ENCODE peak calls at places on chromosomes 5 and 9, in four cellular contexts. R is A549, T is HepG2, U is HCT116. H is an unnamed sample.

GRCh38 chr5:26981750-26982149 is 56.6 kb downstream of the CDH9 start:
- DNase-seq in R (no peak), T (no peak), U (no peak), H (no peak)

GRCh38 chr5:74595143-74595915 is 45.2 kb downstream of the ENC1 start:
- DNase-seq in R (peak), T (peak), U (peak), H (no peak)

GRCh38 chr5:72523960-72524582 is 16.9 kb upstream of the ZNF366 start:
- DNase-seq in R (peak), T (peak), U (peak), H (peak)

GRCh38 chr5:484556-484955 is 39.7 kb downstream of the SLC9A3 start:
- DNase-seq in R (no peak), T (no peak), U (no peak), H (no peak)

GRCh38 chr9:124973807-124974206 is 32.9 kb upstream of the GOLGA1 start:
- DNase-seq in R (no peak), T (no peak), U (no peak), H (no peak)

GRCh38 chr9:98168952-98169488 is 23.4 kb downstream of the CORO2A start:
- DNase-seq in R (no peak), T (peak), U (no peak), H (peak)

GRCh38 chr9:5499889-5500398 is 10.4 kb upstream of the PDCD1LG2 start:
- DNase-seq in R (no peak), T (no peak), U (no peak), H (no peak)

GRCh38 chr9:126499005-126499910 is 114.5 kb upstream of the LMX1B start:
- DNase-seq in R (peak), T (peak), U (no peak), H (peak)

GRCh38 chr9:95425910-95426551 is 90.7 kb downstream of the PTCH1 start:
- DNase-seq in R (peak), T (peak), U (no peak), H (peak)

GRCh38 chr9:21513431-21513830 is 31.3 kb upstream of the IFNE start:
- DNase-seq in R (no peak), T (no peak), U (no peak), H (no peak)

GRCh38 chr5:27328480-27328879 is 290.1 kb upstream of the CDH9 start:
- DNase-seq in R (peak), T (peak), U (no peak), H (no peak)

GRCh38 chr9:122418016-122418415 is 47.2 kb downstream of the PTGS1 start:
- DNase-seq in R (no peak), T (no peak), U (no peak), H (no peak)

GRCh38 chr5:10533218-10533617 is 30.7 kb upstream of the ANKRD33B start:
- DNase-seq in R (no peak), T (no peak), U (no peak), H (no peak)

GRCh38 chr5:79745255-79745654 is 55.6 kb downstream of the CMYA5 start:
- DNase-seq in R (no peak), T (no peak), U (no peak), H (no peak)

GRCh38 chr9:128001411-128002298 is 20.9 kb upstream of the EEIG1 start:
- DNase-seq in R (peak), T (no peak), U (no peak), H (no peak)

GRCh38 chr5:131206772-131207171 is 36.0 kb downstream of the LYRM7 start:
- DNase-seq in R (no peak), T (no peak), U (no peak), H (peak)

GRCh38 chr9:36319806-36320205 is 61.6 kb upstream of the GNE start:
- DNase-seq in R (peak), T (peak), U (no peak), H (no peak)

GRCh38 chr5:104186100-104186499 is 623.5 kb upstream of the NUDT12 start:
- DNase-seq in R (peak), T (no peak), U (peak), H (peak)

GRCh38 chr9:93304574-93305496 is 120.9 kb downstream of the WNK2 start:
- DNase-seq in R (peak), T (peak), U (no peak), H (peak)

GRCh38 chr5:73295447-73295846 is 122.5 kb downstream of the TMEM174 start:
- DNase-seq in R (peak), T (no peak), U (no peak), H (no peak)

GRCh38 chr9:98811051-98811650 is 3.7 kb downstream of the GALNT12 start:
- DNase-seq in R (peak), T (no peak), U (no peak), H (no peak)

GRCh38 chr5:129554134-129554904 is 94.2 kb downstream of the ADAMTS19 start:
- DNase-seq in R (no peak), T (no peak), U (no peak), H (no peak)

GRCh38 chr5:61370496-61370895 is 38.4 kb downstream of the ZSWIM6 start:
- DNase-seq in R (no peak), T (no peak), U (no peak), H (no peak)

GRCh38 chr9:136363106-136363605 is 388 bp downstream of the DNLZ start:
- DNase-seq in R (peak), T (peak), U (peak), H (peak)

GRCh38 chr9:136361757-136362449 is 1.6 kb downstream of the DNLZ start:
- DNase-seq in R (no peak), T (no peak), U (no peak), H (no peak)

GRCh38 chr9:136359774-136360718 is 3.5 kb downstream of the DNLZ start:
- DNase-seq in R (no peak), T (no peak), U (no peak), H (no peak)

GRCh38 chr9:136362450-136362784 is 1.1 kb downstream of the DNLZ start:
- DNase-seq in R (no peak), T (no peak), U (no peak), H (no peak)

GRCh38 chr9:136361047-136361756 is 2.3 kb downstream of the DNLZ start:
- DNase-seq in R (no peak), T (no peak), U (no peak), H (no peak)
- TF ChIP-seq POLR2A in R (no peak), T (no peak), U (no peak), H (no peak)

DNA sequence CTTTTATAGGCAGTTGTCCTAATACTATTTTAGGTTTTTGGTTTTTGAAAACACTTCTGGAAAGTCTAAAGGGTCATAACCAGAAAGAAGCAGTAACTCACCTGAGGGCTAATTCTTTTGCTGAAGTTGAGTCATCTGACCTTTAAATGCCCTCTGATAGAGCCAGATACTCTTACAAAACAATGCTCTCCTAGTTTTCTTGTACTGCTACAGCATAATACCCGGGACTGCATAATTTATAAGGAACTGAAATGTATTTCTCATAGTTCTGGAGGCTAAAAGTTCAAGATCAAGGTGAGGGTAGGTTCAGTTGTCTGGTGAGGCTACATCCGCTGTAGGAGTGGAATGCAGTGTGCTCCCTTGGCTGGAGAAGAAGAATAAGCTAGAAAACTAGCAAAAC is 670.3 kb downstream of the TLE4 start:
- DNase-seq in R (no peak), T (no peak), U (no peak), H (no peak)
- TF ChIP-seq MAX in R (no peak), T (no peak), U (no peak), H (no peak)

GRCh38 chr9:133705576-133705975 is 32.6 kb downstream of the SARDH start:
- DNase-seq in R (no peak), T (no peak), U (no peak), H (no peak)
- TF ChIP-seq POLR2A in R (no peak), T (no peak), U (no peak), H (no peak)

GRCh38 chr5:38208782-38209378 is 49.5 kb upstream of the EGFLAM start:
- DNase-seq in R (peak), T (peak), U (peak), H (peak)

GRCh38 chr5:38210701-38211353 is 47.5 kb upstream of the EGFLAM start:
- DNase-seq in R (no peak), T (no peak), U (no peak), H (no peak)

GRCh38 chr5:38211354-38211710 is 47.0 kb upstream of the EGFLAM start:
- DNase-seq in R (no peak), T (no peak), U (no peak), H (no peak)

GRCh38 chr5:38212307-38212706 is 46.1 kb upstream of the EGFLAM start:
- DNase-seq in R (no peak), T (no peak), U (no peak), H (no peak)

DNA sequence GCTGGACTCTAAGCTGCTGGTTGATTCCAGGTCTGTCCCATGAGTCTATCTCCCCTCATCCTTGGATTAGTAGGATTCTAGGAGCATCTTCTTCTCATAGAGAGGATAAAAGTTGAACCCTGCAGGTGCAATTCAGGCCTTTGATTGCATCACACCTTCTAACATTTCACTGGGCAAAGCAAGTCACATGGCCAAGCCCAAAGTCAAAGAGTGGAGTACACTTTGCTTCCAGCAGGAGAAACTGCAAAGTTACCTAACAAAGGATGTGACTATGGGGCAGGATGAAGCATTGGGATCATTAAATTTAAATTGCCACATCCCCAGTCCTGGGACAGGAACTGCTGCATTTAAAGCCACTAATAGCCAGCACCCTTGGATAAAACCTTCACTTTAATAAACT is 51.0 kb upstream of the EGFLAM start:
- DNase-seq in R (peak), T (peak), U (peak), H (no peak)
- TF ChIP-seq MAX in R (no peak), T (no peak), U (no peak), H (no peak)

DNA sequence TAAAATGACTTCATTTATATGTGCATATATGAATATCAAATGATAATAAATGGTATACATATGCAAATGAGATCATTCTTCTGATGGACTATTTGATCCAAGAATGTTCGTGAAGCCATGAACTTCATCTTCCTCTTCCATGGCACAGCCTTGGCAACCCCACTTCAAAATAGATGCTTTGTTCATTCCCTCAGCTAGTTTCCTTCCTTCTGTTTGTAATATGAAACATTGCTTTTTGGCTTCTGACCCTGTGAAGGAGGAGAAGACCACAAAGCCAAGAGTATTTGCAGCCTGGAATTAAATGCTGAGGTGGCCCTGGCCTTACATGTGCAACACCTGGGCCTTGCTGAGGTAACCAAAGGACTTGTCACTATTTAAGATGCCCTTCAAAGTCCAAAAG is 106.8 kb upstream of the LIFR start:
- DNase-seq in R (no peak), T (no peak), U (no peak), H (no peak)
- TF ChIP-seq POLR2A in R (no peak), T (no peak), U (no peak), H (no peak)

GRCh38 chr9:136407911-136408310 is 2.5 kb downstream of the ENTR1 start:
- DNase-seq in R (no peak), T (no peak), U (no peak), H (no peak)

GRCh38 chr9:136410500-136411287 is at the start of the genes ENTR1 and PMPCA:
- DNase-seq in R (peak), T (peak), U (peak), H (peak)

GRCh38 chr9:136412912-136413420 is 2.5 kb downstream of the PMPCA start:
- DNase-seq in R (no peak), T (no peak), U (no peak), H (no peak)

GRCh38 chr9:136411358-136411757 is 900 bp downstream of the PMPCA start:
- DNase-seq in R (no peak), T (no peak), U (no peak), H (no peak)

DNA sequence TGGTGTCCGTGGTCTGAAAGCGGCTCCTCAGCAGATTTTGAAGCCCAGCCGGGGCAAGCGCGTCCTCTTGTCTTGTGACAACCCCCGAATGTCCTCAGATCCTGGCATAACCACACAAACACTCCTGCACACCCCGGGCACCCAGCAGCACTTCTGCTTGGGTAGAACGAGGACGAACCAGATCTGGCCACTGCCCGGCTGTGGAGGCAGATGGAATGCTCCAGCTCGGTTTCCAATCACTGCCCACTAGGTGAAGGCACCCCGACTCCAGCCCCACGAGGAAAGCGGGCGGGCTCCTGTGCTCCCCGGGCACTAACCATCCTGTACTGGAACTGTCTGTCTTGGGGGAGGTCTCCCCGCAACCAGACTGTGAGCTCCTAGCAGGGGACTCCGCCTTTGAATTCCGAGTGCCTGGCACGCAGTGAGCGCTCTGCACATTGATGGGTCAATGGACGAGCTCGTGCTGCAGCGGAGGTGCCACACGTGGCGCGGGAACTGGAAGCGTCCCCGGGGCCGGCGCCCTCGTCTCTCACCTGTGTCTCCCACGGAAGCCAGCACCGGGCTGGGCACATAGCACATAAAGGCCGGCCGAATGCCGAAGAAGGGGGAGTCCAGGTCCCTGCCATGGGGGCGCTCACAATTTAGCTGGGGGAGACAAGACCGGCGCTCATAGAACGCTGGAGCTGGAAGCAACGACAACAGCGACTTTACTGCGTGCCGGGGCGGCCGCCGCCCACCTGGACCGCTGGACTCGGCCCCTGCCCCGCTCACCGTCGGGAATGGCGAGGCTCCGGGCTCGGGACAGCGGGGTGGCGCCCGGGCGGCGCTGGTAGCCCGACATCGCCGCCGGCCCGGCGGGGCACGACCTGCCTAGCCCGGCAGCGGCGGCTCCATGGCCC is 608 bp downstream of the ENTR1 start:
- DNase-seq in R (peak), T (peak), U (no peak), H (peak)
- TF ChIP-seq MAX in R (peak), T (peak), U (peak), H (peak)

GRCh38 chr5:9361835-9362234 is 184.0 kb downstream of the SEMA5A start:
- DNase-seq in R (peak), T (peak), U (peak), H (peak)
- TF ChIP-seq POLR2A in R (no peak), T (no peak), U (no peak), H (no peak)

GRCh38 chr5:123120197-123120596 is 31.2 kb downstream of the PRDM6 start:
- DNase-seq in R (peak), T (no peak), U (peak), H (no peak)
- TF ChIP-seq MAX in R (no peak), T (no peak), U (no peak), H (no peak)

GRCh38 chr5:121976979-121977378 is 15.2 kb downstream of the SRFBP1 start:
- DNase-seq in R (no peak), T (no peak), U (no peak), H (peak)

GRCh38 chr5:121975294-121975693 is 13.5 kb downstream of the SRFBP1 start:
- DNase-seq in R (no peak), T (no peak), U (no peak), H (no peak)

GRCh38 chr5:121969660-121970295 is 8.0 kb downstream of the SRFBP1 start:
- DNase-seq in R (no peak), T (no peak), U (no peak), H (no peak)

GRCh38 chr5:121968910-121969607 is 7.3 kb downstream of the SRFBP1 start:
- DNase-seq in R (peak), T (no peak), U (peak), H (no peak)

DNA sequence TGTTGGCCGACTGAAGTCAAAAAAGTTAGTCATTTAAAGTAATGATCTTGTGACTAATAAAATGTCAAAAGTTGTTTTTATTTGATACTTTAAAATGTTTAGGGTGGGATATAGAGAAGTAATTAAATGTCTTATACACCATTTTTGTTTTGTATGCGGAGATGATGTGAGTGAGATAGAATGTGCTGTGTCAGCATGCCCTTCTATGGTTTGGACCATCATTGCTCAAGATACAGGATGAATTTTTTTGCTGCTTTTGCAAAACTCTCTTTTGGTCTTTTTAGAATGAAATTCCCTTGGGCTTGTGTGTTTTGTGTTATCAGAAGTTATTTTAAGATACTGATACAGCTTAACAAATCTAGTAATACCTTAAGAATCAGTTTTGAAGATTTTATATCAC is 12.5 kb downstream of the SRFBP1 start:
- DNase-seq in R (no peak), T (no peak), U (no peak), H (no peak)
- TF ChIP-seq POLR2A in R (no peak), T (no peak), U (no peak), H (no peak)

GRCh38 chr5:94522099-94522498 is 96.3 kb downstream of the KIAA0825 start:
- DNase-seq in R (no peak), T (no peak), U (no peak), H (no peak)
- TF ChIP-seq MAX in R (no peak), T (no peak), U (no peak), H (no peak)